ENCODE peak calls at places on chromosomes 12 and 14, in eight cellular contexts. V, B, Z, P, Q, X, L and I are unnamed samples.

GRCh38 chr12:75360920-75361319 is 26.4 kb downstream of the GLIPR1L1 start:
- DNase-seq in B (no peak), L (no peak), V (no peak), P (no peak), Z (no peak), Q (no peak), X (no peak), I (no peak)

GRCh38 chr12:106223485-106224391 is 24.1 kb downstream of the CKAP4 start:
- DNase-seq in Q (no peak), P (peak), V (peak), X (peak), L (no peak), B (peak), Z (peak), I (no peak)

GRCh38 chr12:4518106-4518728 is 20.5 kb upstream of the RAD51AP1 start:
- DNase-seq in Z (peak), Q (no peak), L (no peak), V (no peak), B (no peak), P (peak), X (peak), I (peak)

GRCh38 chr12:130715996-130716917 is at the start of gene RIMBP2:
- DNase-seq in P (peak), L (no peak), Z (no peak), Q (peak), B (peak), X (no peak), V (no peak), I (peak)

GRCh38 chr12:56080556-56081138 is 682 bp downstream of the ERBB3 start:
- DNase-seq in P (no peak), V (no peak), Z (no peak), L (no peak), B (peak), X (no peak), Q (no peak), I (peak)

GRCh38 chr12:38850463-38850862 is 54.9 kb downstream of the CPNE8 start:
- DNase-seq in V (no peak), L (no peak), Z (no peak), X (no peak), P (no peak), B (no peak), Q (no peak), I (peak)

GRCh38 chr12:53048033-53048779 is 1.7 kb upstream of the TNS2 start:
- DNase-seq in L (no peak), Z (no peak), B (peak), V (no peak), P (no peak), Q (no peak), X (no peak), I (peak)

GRCh38 chr12:103751171-103751570 is 89.9 kb downstream of the NT5DC3 start:
- DNase-seq in Q (no peak), L (no peak), X (no peak), V (no peak), Z (no peak), B (no peak), P (no peak), I (no peak)

GRCh38 chr12:121214855-121215745 is 5.2 kb downstream of the P2RX4 start:
- DNase-seq in V (no peak), B (peak), L (no peak), X (peak), Q (peak), Z (peak), P (peak), I (peak)

GRCh38 chr14:30698463-30698862 is 76.3 kb downstream of the SCFD1 start:
- DNase-seq in X (no peak), V (no peak), P (no peak), L (no peak), Z (no peak), B (no peak), Q (no peak), I (peak)

GRCh38 chr12:69933115-69933552 is 108.1 kb downstream of the MYRFL start:
- DNase-seq in L (no peak), X (no peak), B (no peak), Q (no peak), V (no peak), Z (no peak), P (no peak), I (no peak)

GRCh38 chr14:102655154-102655553 is 62.7 kb downstream of the RCOR1 start:
- DNase-seq in L (no peak), V (no peak), X (no peak), B (no peak), Z (peak), Q (no peak), P (peak), I (peak)

GRCh38 chr14:103788086-103788485 is 59.3 kb downstream of the PPP1R13B start:
- DNase-seq in Z (no peak), B (no peak), X (no peak), V (no peak), Q (no peak), L (no peak), P (no peak), I (no peak)

GRCh38 chr12:12606793-12607589 is 4.7 kb upstream of the CREBL2 start:
- DNase-seq in X (no peak), Z (peak), V (no peak), Q (no peak), P (peak), B (no peak), L (no peak), I (peak)

GRCh38 chr12:46160081-46160980 is 108.5 kb downstream of the SLC38A1 start:
- DNase-seq in P (peak), V (no peak), Q (peak), B (no peak), X (no peak), Z (peak), L (no peak), I (peak)

GRCh38 chr12:110640275-110641025 is 26.5 kb downstream of the TCTN1 start:
- DNase-seq in Z (no peak), V (no peak), X (no peak), B (no peak), P (no peak), Q (no peak), L (no peak), I (no peak)

GRCh38 chr14:98960617-98961013 is 311.4 kb downstream of the BCL11B start:
- DNase-seq in P (no peak), B (no peak), L (no peak), V (no peak), X (no peak), Z (no peak), Q (no peak), I (no peak)